ENCODE peak calls at places on chromosomes 13 and 19, in six cellular contexts. A, X, L, D, J and E are unnamed samples.

GRCh38 chr13:85223883-85224656 is 575.1 kb downstream of the SLITRK6 start:
- DNase-seq in X (no peak), A (no peak), J (no peak), L (no peak), D (no peak), E (no peak)

GRCh38 chr13:24746618-24747247 is 17.2 kb upstream of the RNF17 start:
- DNase-seq in A (no peak), L (no peak), X (peak), D (no peak), J (peak), E (no peak)

GRCh38 chr19:35585844-35586243 is at the start of gene PMIS2:
- DNase-seq in J (no peak), X (no peak), D (peak), L (no peak), A (no peak), E (no peak)

GRCh38 chr13:111622051-111622531 is 301.6 kb downstream of the TEX29 start:
- DNase-seq in D (no peak), L (no peak), A (no peak), X (no peak), J (no peak), E (no peak)

GRCh38 chr13:114225610-114226009 is 9.1 kb upstream of the CDC16 start:
- DNase-seq in L (no peak), A (no peak), J (no peak), X (no peak), D (no peak), E (no peak)

GRCh38 chr13:112842343-112842856 is 126.6 kb upstream of the MCF2L start:
- DNase-seq in L (no peak), J (peak), D (peak), A (no peak), X (peak), E (no peak)

GRCh38 chr13:45238945-45239795 is 38.3 kb upstream of the KCTD4 start:
- DNase-seq in L (no peak), A (no peak), D (no peak), J (no peak), X (no peak), E (no peak)

GRCh38 chr13:99694251-99694650 is 193.0 kb downstream of the TM9SF2 start:
- DNase-seq in L (no peak), D (no peak), J (no peak), A (no peak), X (no peak), E (no peak)

GRCh38 chr19:51460164-51460992 is 2.1 kb upstream of the SIGLEC8 start:
- DNase-seq in D (peak), X (peak), J (no peak), A (no peak), L (no peak), E (no peak)

GRCh38 chr19:1259206-1259872 is 9.8 kb upstream of the CIRBP start:
- DNase-seq in D (peak), J (peak), X (peak), L (no peak), A (peak), E (no peak)

GRCh38 chr13:34967851-34968562 is 25.9 kb downstream of the NBEA start:
- DNase-seq in D (no peak), J (no peak), X (no peak), L (no peak), A (no peak), E (no peak)

GRCh38 chr13:70994204-70994603 is 872.8 kb downstream of the DACH1 start:
- DNase-seq in D (no peak), X (no peak), A (no peak), L (no peak), J (no peak), E (no peak)

GRCh38 chr19:35557539-35558399 is 5.7 kb downstream of the ATP4A start:
- DNase-seq in J (peak), X (peak), L (peak), A (peak), D (peak), E (peak)

GRCh38 chr19:48493718-48494515 is 17.7 kb downstream of the LMTK3 start:
- DNase-seq in A (no peak), D (no peak), J (no peak), X (no peak), L (no peak), E (no peak)

GRCh38 chr13:44796597-44797517 is 192.4 kb downstream of the NUFIP1 start:
- DNase-seq in L (no peak), D (no peak), X (no peak), J (no peak), A (no peak), E (no peak)

GRCh38 chr19:1373042-1373533 is 10.6 kb upstream of the NDUFS7 start:
- DNase-seq in L (no peak), J (no peak), A (no peak), D (no peak), X (no peak), E (no peak)

GRCh38 chr19:38062959-38063786 is 156.2 kb downstream of the SIPA1L3 start:
- DNase-seq in L (no peak), X (no peak), D (peak), J (no peak), A (no peak), E (peak)

GRCh38 chr13:29570058-29570654 is 25.3 kb downstream of the SLC7A1 start:
- DNase-seq in L (no peak), X (no peak), A (no peak), J (no peak), D (no peak), E (no peak)

GRCh38 chr13:91774397-91774796 is 376.0 kb downstream of the GPC5 start:
- DNase-seq in J (no peak), A (no peak), X (no peak), L (no peak), D (no peak), E (no peak)

GRCh38 chr13:19984430-19985218 is 26.1 kb downstream of the ZMYM2 start:
- DNase-seq in X (peak), L (no peak), J (peak), D (no peak), A (no peak), E (no peak)

GRCh38 chr13:110119943-110120905 is 186.7 kb downstream of the COL4A1 start:
- DNase-seq in D (no peak), A (peak), J (no peak), L (no peak), X (no peak), E (no peak)

GRCh38 chr13:24184265-24184841 is 23.8 kb downstream of the SPATA13 start:
- DNase-seq in L (no peak), J (no peak), D (no peak), A (no peak), X (no peak), E (no peak)

GRCh38 chr13:55652657-55653056 is 1488.1 kb upstream of the PRR20A start:
- DNase-seq in A (no peak), J (no peak), L (no peak), X (peak), D (no peak), E (no peak)

GRCh38 chr19:55688422-55689218 is 13.6 kb downstream of the EPN1 start:
- DNase-seq in A (no peak), D (peak), J (no peak), L (no peak), X (no peak), E (no peak)

GRCh38 chr19:8113017-8113416 is 36.4 kb downstream of the FBN3 start:
- DNase-seq in L (no peak), D (no peak), X (peak), J (no peak), A (no peak), E (no peak)

GRCh38 chr19:51948979-51949378 is 21.7 kb downstream of the ZNF613 start:
- DNase-seq in A (no peak), L (no peak), X (no peak), J (no peak), D (peak), E (no peak)

GRCh38 chr13:91358384-91358776 is 10.9 kb downstream of the MIR17HG start:
- DNase-seq in L (no peak), X (no peak), D (no peak), J (no peak), A (no peak), E (no peak)